ENCODE peak calls at places on chromosomes 2 and 18, in eight cellular contexts. O is stomach, V is ovary, X is GM12878, Z is esophagus muscularis mucosa, N is SK-N-SH, S is H1, E is sigmoid colon. A is an unnamed sample. For H3K27me3, the result is how much of the 10 kb centered on the place peaks cover.

GRCh38 chr2:236774171-236774570 is 204.5 kb downstream of the ACKR3 start:
- DNase-seq in O (no peak), V (no peak), X (no peak), Z (no peak), N (no peak), S (no peak), E (no peak), A (no peak)

GRCh38 chr2:236745420-236746210 is 176.0 kb downstream of the ACKR3 start:
- DNase-seq in O (no peak), V (no peak), X (no peak), Z (no peak), N (no peak), S (no peak), E (no peak), A (no peak)

GRCh38 chr2:60549250-60550150 is 4.0 kb downstream of the BCL11A start:
- DNase-seq in O (no peak), V (peak), X (no peak), Z (no peak), N (peak), S (peak), E (peak), A (no peak)

GRCh38 chr2:74201596-74201995 is 3.2 kb downstream of the MTHFD2 start:
- DNase-seq in O (no peak), V (no peak), X (no peak), Z (no peak), N (no peak), S (no peak), E (no peak), A (no peak)

GRCh38 chr2:40395169-40396023 is 56.5 kb downstream of the SLC8A1 start:
- DNase-seq in O (no peak), V (no peak), X (no peak), Z (no peak), N (peak), S (no peak), E (no peak), A (no peak)

GRCh38 chr2:218418717-218419458 is at the start of gene VIL1:
- DNase-seq in O (no peak), V (no peak), X (no peak), Z (no peak), N (no peak), S (no peak), E (no peak), A (no peak)

GRCh38 chr18:12079504-12080237 is 14.0 kb upstream of the ANKRD62 start:
- DNase-seq in O (no peak), V (peak), X (no peak), Z (no peak), N (no peak), S (no peak), E (no peak), A (no peak)

GRCh38 chr18:36078751-36079529 is 11.6 kb upstream of the RPRD1A start:
- DNase-seq in O (no peak), V (no peak), X (no peak), Z (no peak), N (no peak), S (no peak), E (no peak), A (no peak)

GRCh38 chr2:176685908-176686307 is 416.7 kb downstream of the MTX2 start:
- DNase-seq in O (no peak), V (no peak), X (no peak), Z (no peak), N (no peak), S (no peak), E (no peak), A (no peak)

GRCh38 chr2:217868911-217869334 is 133.9 kb downstream of the TNS1 start:
- DNase-seq in O (no peak), V (no peak), X (no peak), Z (no peak), N (no peak), S (no peak), E (peak), A (no peak)

GRCh38 chr2:216349366-216349765 is 22.9 kb downstream of the MARCHF4 start:
- DNase-seq in O (no peak), V (no peak), X (no peak), Z (peak), N (no peak), S (no peak), E (no peak), A (no peak)

GRCh38 chr2:39938035-39938835 is 159.2 kb upstream of the THUMPD2 start:
- DNase-seq in O (no peak), V (no peak), X (no peak), Z (no peak), N (no peak), S (no peak), E (no peak), A (no peak)

GRCh38 chr2:21599417-21599816 is 475.6 kb downstream of the TDRD15 start:
- DNase-seq in O (no peak), V (no peak), X (no peak), Z (no peak), N (no peak), S (no peak), E (no peak), A (no peak)

GRCh38 chr2:195364015-195364965 is 292.7 kb upstream of the SLC39A10 start:
- DNase-seq in O (no peak), V (no peak), X (no peak), Z (no peak), N (no peak), S (no peak), E (no peak), A (no peak)

GRCh38 chr2:189318761-189319160 is 122.5 kb upstream of the WDR75 start:
- DNase-seq in O (no peak), V (no peak), X (no peak), Z (no peak), N (peak), S (no peak), E (no peak), A (no peak)

GRCh38 chr2:84249140-84249539 is 209.9 kb downstream of the SUCLG1 start:
- DNase-seq in O (no peak), V (no peak), X (no peak), Z (no peak), N (no peak), S (no peak), E (no peak), A (no peak)

GRCh38 chr2:102512161-102512560 is 39.1 kb downstream of the SLC9A4 start:
- DNase-seq in O (no peak), V (no peak), X (no peak), Z (peak), N (no peak), S (no peak), E (no peak), A (no peak)

GRCh38 chr2:46431481-46432235 is 47.7 kb upstream of the TMEM247 start:
- DNase-seq in O (no peak), V (no peak), X (no peak), Z (no peak), N (peak), S (no peak), E (no peak), A (no peak)

GRCh38 chr2:177772529-177772928 is 300.0 kb downstream of the PDE11A start:
- DNase-seq in O (no peak), V (no peak), X (no peak), Z (no peak), N (peak), S (no peak), E (no peak), A (no peak)
- TF ChIP-seq CTCF in O (no peak), V (no peak), X (peak), Z (no peak), N (peak), S (peak), E (no peak), A (no peak)

GRCh38 chr2:20146401-20146800 is 78.5 kb downstream of the SDC1 start:
- DNase-seq in O (no peak), V (no peak), X (no peak), Z (no peak), N (no peak), S (no peak), E (no peak), A (no peak)
- H3K27me3 ChIP-seq in O (under half), V (under half), X (under half), Z (under half), N (under half), S (under half), E (under half), A (under half)

DNA sequence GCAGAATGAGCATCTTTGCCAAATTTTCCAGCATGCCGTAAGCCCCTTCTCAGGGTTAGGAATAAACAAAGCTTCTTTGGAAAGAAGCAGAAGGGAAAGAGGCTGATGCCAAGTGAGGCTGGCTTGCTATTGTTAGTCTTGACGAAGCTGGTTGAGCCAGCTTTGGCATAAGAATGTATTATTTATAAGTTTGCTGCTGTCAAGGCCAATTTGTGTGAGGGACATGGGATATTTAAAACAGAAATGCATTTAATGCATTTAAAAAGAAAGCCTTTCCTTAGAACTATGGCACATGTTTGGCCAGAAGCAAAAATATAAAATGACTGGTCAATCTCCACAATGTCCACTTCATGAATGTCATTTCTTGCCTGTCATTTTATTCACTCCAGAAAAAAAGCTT is 52.5 kb upstream of the TTN start:
- DNase-seq in O (no peak), V (no peak), X (no peak), Z (no peak), N (peak), S (no peak), E (no peak), A (no peak)
- TF ChIP-seq EP300 in O (no peak), V (no peak), X (no peak), Z (no peak), N (peak), S (no peak), E (no peak), A (no peak)

GRCh38 chr2:35871672-35872071 is 483.9 kb upstream of the CRIM1 start:
- DNase-seq in O (no peak), V (no peak), X (no peak), Z (no peak), N (peak), S (no peak), E (no peak), A (no peak)
- TF ChIP-seq CTCF in O (no peak), V (no peak), X (no peak), Z (no peak), N (peak), S (peak), E (no peak), A (no peak)

GRCh38 chr2:240567137-240567871 is 980 bp upstream of the RNPEPL1 start:
- DNase-seq in O (peak), V (peak), X (no peak), Z (no peak), N (peak), S (peak), E (peak), A (peak)
- H3K27me3 ChIP-seq in O (under half), V (under half), X (under half), Z (under half), N (under half), S (under half), E (under half), A (under half)

DNA sequence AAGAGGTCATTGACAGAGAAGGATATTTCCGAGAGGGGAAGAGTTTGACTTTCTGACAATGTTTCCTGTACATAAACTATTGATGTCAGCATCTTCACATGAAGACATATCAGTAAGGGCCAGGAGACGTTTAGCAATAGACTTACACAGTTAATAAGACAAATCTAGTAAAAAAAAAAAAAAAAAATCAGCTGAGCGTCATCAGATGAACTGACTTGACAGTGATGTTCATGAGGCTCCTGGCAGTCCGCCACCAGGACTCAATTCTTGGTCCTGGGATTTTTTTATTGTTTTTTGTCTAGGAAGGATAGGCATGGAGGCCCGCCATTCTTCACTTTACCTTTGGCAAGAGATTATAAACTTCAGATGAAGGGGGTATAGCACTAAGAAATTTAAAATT is 14.5 kb downstream of the MRPL44 start:
- DNase-seq in O (no peak), V (no peak), X (no peak), Z (no peak), N (no peak), S (no peak), E (no peak), A (no peak)
- TF ChIP-seq EP300 in O (no peak), V (no peak), X (no peak), Z (no peak), N (no peak), S (no peak), E (no peak), A (no peak)

GRCh38 chr2:70385966-70386595 is 84.2 kb upstream of the FAM136A start:
- DNase-seq in O (no peak), V (no peak), X (no peak), Z (no peak), N (peak), S (peak), E (no peak), A (no peak)
- TF ChIP-seq CTCF in O (no peak), V (no peak), X (no peak), Z (no peak), N (no peak), S (peak), E (no peak), A (no peak)

GRCh38 chr2:95347681-95348608 is 50.8 kb downstream of the KCNIP3 start:
- DNase-seq in O (peak), V (peak), X (no peak), Z (no peak), N (no peak), S (peak), E (peak), A (no peak)
- H3K27me3 ChIP-seq in O (half or more), V (under half), X (under half), Z (under half), N (under half), S (half or more), E (under half), A (under half)

DNA sequence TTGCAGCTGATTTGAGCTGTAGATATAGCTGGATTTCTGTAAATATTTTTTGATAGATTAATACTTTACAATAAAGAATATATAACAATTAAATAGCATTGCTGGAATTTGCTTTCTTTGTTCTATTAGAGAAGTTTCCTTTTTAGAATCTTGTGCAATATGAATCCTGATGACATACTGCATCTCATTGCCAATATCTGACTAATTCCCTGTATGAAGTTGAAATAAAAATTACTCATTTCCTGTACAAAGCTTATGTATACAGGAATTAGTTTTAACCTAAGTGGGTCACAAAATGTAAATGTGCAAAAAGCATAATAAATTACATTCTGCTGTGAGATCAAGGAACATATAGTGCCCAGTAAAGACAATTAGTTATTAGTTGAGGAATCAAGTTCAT is 72.8 kb upstream of the TMEFF2 start:
- DNase-seq in O (no peak), V (no peak), X (no peak), Z (no peak), N (no peak), S (no peak), E (no peak), A (no peak)
- TF ChIP-seq EP300 in O (no peak), V (no peak), X (no peak), Z (no peak), N (no peak), S (no peak), E (no peak), A (no peak)